ENCODE peak calls at places on chromosomes 1 and 21, in four cellular contexts. L is AG08396, J is HTR-8/SVneo, O is HFFc6. F is an unnamed sample.

GRCh38 chr1:174954686-174955669 is 44.8 kb upstream of the CACYBP start:
- DNase-seq in L (no peak), J (no peak), O (no peak), F (no peak)

GRCh38 chr1:47934243-47934805 is 62.9 kb downstream of the TRABD2B start:
- DNase-seq in L (no peak), J (no peak), O (no peak), F (no peak)

GRCh38 chr1:244863491-244864252 is 671 bp downstream of the HNRNPU start:
- DNase-seq in L (no peak), J (no peak), O (no peak), F (no peak)

GRCh38 chr1:115665746-115666145 is 24.0 kb downstream of the VANGL1 start:
- DNase-seq in L (no peak), J (no peak), O (no peak), F (no peak)

GRCh38 chr21:35178812-35179211 is 129.7 kb upstream of the RUNX1 start:
- DNase-seq in L (peak; percentile 26), J (no peak), O (peak; percentile 21), F (peak; percentile 32)

GRCh38 chr1:2392071-2392442 is 416 bp downstream of the RER1 start:
- DNase-seq in L (peak; percentile 56), J (no peak), O (no peak), F (no peak)

GRCh38 chr1:212381509-212381908 is 33.2 kb downstream of the PACC1 start:
- DNase-seq in L (no peak), J (no peak), O (no peak), F (no peak)

GRCh38 chr1:109392037-109392787 is 5.5 kb downstream of the SORT1 start:
- DNase-seq in L (no peak), J (no peak), O (no peak), F (no peak)

GRCh38 chr1:111649227-111649626 is 29.6 kb downstream of the RAP1A start:
- DNase-seq in L (no peak), J (no peak), O (no peak), F (no peak)

GRCh38 chr1:151574575-151575529 is 34.7 kb downstream of the TUFT1 start:
- DNase-seq in L (peak; percentile 78), J (no peak), O (peak; percentile 62), F (no peak)

GRCh38 chr1:15192916-15193550 is 39.5 kb downstream of the TMEM51 start:
- DNase-seq in L (no peak), J (no peak), O (no peak), F (no peak)

GRCh38 chr1:61746768-61747167 is 4.5 kb downstream of the PATJ start:
- DNase-seq in L (no peak), J (no peak), O (no peak), F (no peak)

GRCh38 chr1:18583326-18583941 is 47.2 kb upstream of the PAX7 start:
- DNase-seq in L (no peak), J (no peak), O (no peak), F (no peak)

GRCh38 chr1:53319296-53320101 is 8.4 kb downstream of the LRP8 start:
- DNase-seq in L (no peak), J (no peak), O (no peak), F (no peak)

GRCh38 chr1:178513278-178513983 is 522 bp downstream of the TEX35 start:
- DNase-seq in L (peak; percentile 39), J (no peak), O (no peak), F (no peak)

GRCh38 chr1:186559601-186560116 is 98.7 kb upstream of the PDC start:
- DNase-seq in L (no peak), J (no peak), O (peak; percentile 85), F (no peak)

GRCh38 chr1:160205974-160206369 is 788 bp downstream of the PEA15 start:
- DNase-seq in L (peak; percentile 75), J (peak; percentile 48), O (peak; percentile 70), F (no peak)

GRCh38 chr1:24768873-24769605 is 23.8 kb downstream of the CLIC4 start:
- DNase-seq in L (no peak), J (no peak), O (no peak), F (no peak)

GRCh38 chr1:209780276-209780675 is 4.1 kb downstream of the C1orf74 start:
- DNase-seq in L (no peak), J (no peak), O (no peak), F (no peak)

GRCh38 chr1:180053594-180054567 is 99.3 kb downstream of the CEP350 start:
- DNase-seq in L (no peak), J (no peak), O (no peak), F (no peak)

GRCh38 chr1:110513511-110513910 is 5.5 kb downstream of the KCNA10 start:
- DNase-seq in L (no peak), J (peak; percentile 17), O (peak; percentile 21), F (no peak)

F was measured in Panc1.